ENCODE peak calls at places on chromosome X, in six cellular contexts. C, R, G, D, Y and N are unnamed samples.

GRCh38 chrX:70025464-70025863 is 24.3 kb downstream of the AWAT2 start:
- DNase-seq in R (no peak), C (no peak), Y (no peak), D (no peak), G (no peak), N (no peak)

GRCh38 chrX:107008034-107008433 is 8.0 kb upstream of the MORC4 start:
- DNase-seq in R (no peak), G (no peak), C (no peak), D (no peak), Y (no peak), N (no peak)

GRCh38 chrX:109199726-109200125 is 282.2 kb downstream of the GUCY2F start:
- DNase-seq in C (no peak), Y (no peak), D (no peak), R (no peak), G (no peak), N (no peak)

GRCh38 chrX:53247928-53248327 is 22.9 kb upstream of the KDM5C start:
- DNase-seq in D (no peak), G (no peak), R (no peak), C (no peak), Y (no peak), N (no peak)

GRCh38 chrX:115533485-115533884 is 27.5 kb upstream of the PLS3 start:
- DNase-seq in R (no peak), G (no peak), Y (no peak), C (no peak), D (no peak), N (peak)

GRCh38 chrX:105821471-105822081 is 763 bp upstream of the NRK start:
- DNase-seq in R (peak), D (no peak), C (peak), G (no peak), Y (no peak), N (peak)

GRCh38 chrX:39946822-39947221 is 150.9 kb downstream of the BCOR start:
- DNase-seq in C (no peak), R (no peak), D (no peak), Y (no peak), G (no peak), N (no peak)

GRCh38 chrX:136745215-136746173 is 35.2 kb downstream of the ARHGEF6 start:
- DNase-seq in Y (no peak), G (no peak), C (no peak), D (no peak), R (no peak), N (peak)

GRCh38 chrX:18598413-18598812 is 73.5 kb downstream of the RS1 start:
- DNase-seq in D (no peak), Y (no peak), G (no peak), C (no peak), R (no peak), N (no peak)

GRCh38 chrX:18649498-18649951 is 22.4 kb downstream of the RS1 start:
- DNase-seq in R (no peak), G (no peak), C (no peak), D (no peak), Y (no peak), N (peak)

GRCh38 chrX:39577976-39578962 is 519.5 kb downstream of the BCOR start:
- DNase-seq in R (no peak), G (no peak), D (no peak), C (no peak), Y (peak), N (no peak)

GRCh38 chrX:16222123-16222522 is 54.8 kb downstream of the MAGEB17 start:
- DNase-seq in C (no peak), Y (no peak), G (no peak), R (no peak), D (no peak), N (no peak)

GRCh38 chrX:37367946-37368345 is 18.8 kb downstream of the PRRG1 start:
- DNase-seq in G (no peak), D (no peak), R (no peak), Y (no peak), C (no peak), N (no peak)

GRCh38 chrX:136555694-136556093 is 23.7 kb downstream of the VGLL1 start:
- DNase-seq in G (no peak), D (no peak), C (no peak), Y (no peak), R (no peak), N (no peak)

GRCh38 chrX:153475751-153476281 is 5.4 kb upstream of the HAUS7 start:
- DNase-seq in C (no peak), D (no peak), G (no peak), Y (no peak), R (no peak), N (no peak)

GRCh38 chrX:138128025-138128671 is 562.2 kb downstream of the ZIC3 start:
- DNase-seq in Y (no peak), G (peak), R (no peak), C (peak), D (peak), N (peak)

GRCh38 chrX:96052078-96052477 is 632.6 kb upstream of the DIAPH2 start:
- DNase-seq in C (no peak), Y (no peak), R (no peak), G (no peak), D (no peak), N (no peak)

GRCh38 chrX:29453333-29453732 is 762.0 kb upstream of the MAGEB2 start:
- DNase-seq in C (no peak), D (no peak), R (no peak), G (no peak), Y (no peak), N (no peak)

GRCh38 chrX:120406638-120407037 is 44.7 kb downstream of the ATP1B4 start:
- DNase-seq in G (no peak), R (no peak), C (no peak), Y (no peak), D (no peak), N (no peak)

GRCh38 chrX:47621851-47622250 is 2.2 kb upstream of the SYN1 start:
- DNase-seq in R (no peak), G (no peak), Y (no peak), C (no peak), D (no peak), N (no peak)

DNA sequence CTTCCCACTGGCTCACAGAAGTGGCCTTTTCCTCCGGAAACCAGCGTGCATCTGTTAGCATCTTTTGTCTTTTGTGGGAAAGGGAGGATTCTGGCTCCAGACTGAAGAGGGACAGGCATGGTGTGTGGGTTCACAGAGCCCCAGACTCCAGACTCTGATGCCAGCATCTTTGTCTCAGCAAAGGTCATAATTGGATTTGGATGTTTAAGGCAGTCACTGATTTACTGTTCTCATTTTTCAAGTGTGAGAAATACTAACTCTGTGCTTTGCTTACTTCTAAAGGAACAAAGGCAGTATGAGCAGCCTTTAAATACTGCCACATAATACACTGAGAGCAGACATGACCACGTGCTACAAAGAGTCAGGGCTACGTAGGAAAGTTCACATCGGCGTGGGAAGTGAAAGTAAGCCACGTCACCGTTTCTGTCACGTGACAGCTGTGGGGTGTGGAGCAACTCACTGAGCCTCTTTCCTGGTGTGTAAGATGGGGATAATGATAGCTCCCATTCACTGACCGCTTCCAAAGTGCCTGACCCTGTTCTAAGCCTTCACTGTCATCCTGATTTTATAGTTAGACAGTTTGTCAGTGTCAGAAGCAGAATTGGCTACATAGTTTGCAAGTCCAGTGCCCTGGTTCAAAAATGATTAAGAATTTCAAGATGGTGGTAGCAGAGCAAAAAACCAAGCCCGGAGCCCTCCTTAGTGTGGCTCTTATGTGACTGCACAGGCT is 24.8 kb upstream of the TMSB4X start:
- DNase-seq in D (peak), G (no peak), Y (peak), C (no peak), R (peak), N (peak)
- H3K27ac ChIP-seq in D (peak), G (no peak), Y (peak), C (peak), R (peak), N (peak)

GRCh38 chrX:44904542-44905115 is 31.6 kb downstream of the KDM6A start:
- DNase-seq in D (no peak), G (no peak), C (no peak), Y (no peak), R (no peak), N (no peak)
- TF ChIP-seq CTCF in D (no peak), G (no peak), C (peak), Y (no peak), R (no peak), N (no peak)

GRCh38 chrX:124341361-124342132 is 4.8 kb upstream of the SH2D1A start:
- DNase-seq in D (no peak), C (no peak), G (no peak), Y (no peak), R (no peak), N (no peak)
- H3K27ac ChIP-seq in D (no peak), C (no peak), G (no peak), Y (no peak), R (no peak), N (no peak)

GRCh38 chrX:135463937-135464336 is 42.2 kb downstream of the SMIM10L2A start:
- DNase-seq in G (peak), D (no peak), R (no peak), Y (no peak), C (no peak), N (no peak)
- TF ChIP-seq CTCF in G (peak), D (no peak), R (peak), Y (no peak), C (peak), N (no peak)

DNA sequence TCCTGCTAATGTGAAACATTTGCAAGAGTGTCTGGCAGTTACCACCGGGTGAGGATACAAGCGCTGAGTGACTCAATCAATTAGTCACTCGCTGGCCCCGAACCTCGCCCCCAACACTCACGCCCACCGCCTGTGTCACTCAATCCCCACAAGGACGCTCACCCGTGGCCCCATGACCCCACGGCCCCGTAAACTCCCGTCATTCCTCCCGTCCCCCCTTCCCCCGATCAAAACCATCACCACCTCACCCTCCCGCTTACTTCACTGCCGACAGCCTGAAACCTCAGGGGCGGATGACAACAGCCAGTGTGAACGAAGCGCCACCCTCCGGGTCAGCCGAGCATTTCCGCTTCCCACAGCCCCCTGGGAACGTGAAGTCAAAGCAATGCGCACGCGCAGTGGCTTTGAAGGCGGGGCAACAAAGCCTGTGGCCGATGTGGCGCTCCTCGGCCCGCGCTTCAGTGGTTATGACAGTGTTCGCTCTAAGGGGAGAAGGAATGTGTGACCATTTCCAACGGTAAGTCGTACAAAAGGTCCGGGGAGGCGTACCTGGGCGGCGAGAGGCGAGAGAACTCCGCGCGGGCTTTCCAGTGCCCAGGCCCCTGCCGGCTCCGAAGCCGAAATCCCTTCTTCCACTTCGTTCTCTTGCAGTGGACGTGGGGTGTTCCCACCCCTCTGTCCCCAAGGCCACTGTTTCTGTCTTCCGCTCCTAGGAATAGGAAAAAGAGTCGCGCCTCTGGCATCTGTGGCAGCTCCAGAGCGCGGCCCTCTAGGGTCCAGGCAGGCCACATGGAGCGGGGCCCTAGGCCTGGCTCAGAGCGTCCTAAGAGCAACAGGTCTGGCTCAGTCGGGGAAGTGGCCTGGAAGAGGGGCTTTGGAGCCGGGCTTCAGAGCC is at the start of gene ZNF674:
- DNase-seq in D (peak), R (peak), C (peak), Y (peak), G (peak), N (peak)
- H3K27ac ChIP-seq in D (peak), R (peak), C (peak), Y (peak), G (peak), N (peak)

DNA sequence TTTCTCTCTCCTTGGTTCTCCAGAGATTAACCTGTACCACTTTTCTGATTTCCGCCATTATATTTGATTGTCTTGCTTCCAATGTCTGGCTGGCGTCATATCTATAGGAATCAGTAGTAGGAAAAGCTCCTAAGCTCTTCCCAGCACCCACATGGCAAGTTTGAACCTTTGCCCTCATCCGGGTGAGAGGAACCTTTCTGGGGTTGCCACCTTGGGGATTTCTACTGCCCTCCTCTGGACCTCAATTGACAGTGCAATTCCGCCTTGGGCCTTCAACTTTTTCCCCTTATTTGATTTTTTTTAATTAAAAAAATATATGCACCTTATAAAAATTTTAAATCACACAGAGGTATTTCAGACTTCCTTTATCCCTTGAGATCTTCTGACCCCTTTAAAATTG is 2.0 kb upstream of the CXorf66 start:
- DNase-seq in Y (no peak), D (no peak), C (peak), R (no peak), G (no peak), N (no peak)
- TF ChIP-seq CTCF in Y (no peak), D (no peak), C (peak), R (no peak), G (no peak), N (no peak)

DNA sequence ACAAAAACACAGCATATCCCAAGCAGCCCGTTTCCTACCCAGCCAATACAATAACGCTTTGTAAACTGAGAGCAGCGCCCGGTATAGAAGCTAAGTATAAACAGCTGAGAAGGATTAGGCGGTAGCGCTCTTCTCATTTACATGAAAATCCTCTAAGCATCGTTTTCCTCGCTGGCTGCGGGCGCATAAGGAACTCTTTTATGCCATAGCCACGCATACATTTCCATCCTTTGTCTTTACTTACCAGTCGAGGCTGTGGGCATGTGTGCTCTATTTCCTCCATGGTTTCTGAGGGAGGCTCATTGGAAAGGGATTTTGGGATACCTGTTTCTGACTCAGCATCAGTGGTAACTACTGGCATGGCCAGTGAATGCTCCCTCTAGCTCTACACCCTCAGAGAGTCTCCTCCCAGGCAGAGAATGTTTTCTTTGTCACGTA is 383 bp downstream of the PCYT1B start:
- DNase-seq in D (no peak), G (no peak), R (no peak), C (peak), Y (no peak), N (peak)
- H3K27ac ChIP-seq in D (no peak), G (no peak), R (no peak), C (peak), Y (no peak), N (peak)

GRCh38 chrX:10900585-10901289 is 210.4 kb upstream of the HCCS start:
- DNase-seq in D (no peak), R (no peak), Y (no peak), C (no peak), G (no peak), N (peak)

GRCh38 chrX:10901290-10901633 is 209.9 kb upstream of the HCCS start:
- DNase-seq in Y (no peak), D (no peak), G (no peak), R (no peak), C (no peak), N (no peak)

GRCh38 chrX:10902001-10902400 is 209.1 kb upstream of the HCCS start:
- DNase-seq in C (no peak), R (no peak), Y (no peak), G (no peak), D (no peak), N (no peak)

GRCh38 chrX:10893976-10894375 is 217.2 kb upstream of the HCCS start:
- DNase-seq in Y (no peak), G (no peak), D (no peak), R (no peak), C (no peak), N (no peak)

GRCh38 chrX:10897768-10898167 is 213.4 kb upstream of the HCCS start:
- DNase-seq in C (no peak), G (no peak), R (no peak), Y (no peak), D (no peak), N (no peak)
- TF ChIP-seq CTCF in C (no peak), G (no peak), R (no peak), Y (no peak), D (no peak), N (no peak)

DNA sequence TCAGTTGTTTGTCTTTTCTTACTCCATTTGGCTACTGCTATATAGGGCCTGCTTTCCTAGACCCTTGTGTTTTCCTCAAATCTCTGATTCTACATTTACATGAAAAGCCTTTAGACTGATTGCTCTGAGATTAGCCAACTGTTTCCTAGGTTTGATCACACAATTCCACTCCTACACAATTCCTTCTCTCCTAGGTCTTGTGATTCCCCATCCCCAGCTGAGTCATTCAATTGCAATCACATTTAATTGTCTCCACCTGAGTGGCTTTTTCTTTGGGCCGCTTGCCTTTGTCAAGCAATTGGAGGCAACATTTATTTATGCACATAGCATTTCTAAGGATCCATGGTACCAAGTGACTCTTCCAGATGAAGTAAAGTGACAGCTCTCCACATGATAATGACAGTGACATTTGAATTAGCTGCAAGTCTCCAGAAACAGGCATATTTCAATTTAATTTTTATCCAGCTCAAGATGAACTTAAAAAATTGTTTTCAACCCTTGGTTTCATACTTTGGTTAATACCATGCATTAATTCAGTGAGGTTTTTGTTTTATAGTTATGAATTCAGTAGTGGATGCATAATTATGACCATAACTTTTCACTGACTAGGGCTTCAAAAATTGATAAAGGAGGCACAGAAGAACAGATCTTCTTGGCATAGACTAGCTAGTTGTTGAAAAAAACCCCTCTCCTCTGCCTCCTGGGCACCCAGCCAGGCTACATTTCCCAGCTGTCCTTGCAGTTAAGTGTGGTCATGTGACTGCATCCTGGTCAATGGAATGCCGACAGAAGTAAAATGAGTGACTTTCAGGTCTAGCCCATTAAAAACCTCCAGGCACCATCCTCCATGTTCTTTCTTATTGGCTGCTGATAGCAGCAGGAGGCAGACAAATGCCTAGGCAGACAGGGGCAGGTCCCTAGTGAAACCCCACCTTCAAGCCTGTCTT is 35.6 kb downstream of the ATXN3L start:
- DNase-seq in D (no peak), R (no peak), Y (no peak), C (no peak), G (no peak), N (no peak)
- H3K27ac ChIP-seq in D (no peak), R (no peak), Y (no peak), C (peak), G (no peak), N (peak)